ENCODE peak calls at places on chromosomes 11 and 22, in four cellular contexts. S is WTC11, B is SK-N-SH, E is K562. J is an unnamed sample.

GRCh38 chr11:115391598-115391997 is 112.6 kb downstream of the CADM1 start:
- DNase-seq in S (no peak), B (peak; percentile 29), E (no peak), J (no peak)

GRCh38 chr11:93085097-93085496 is 112.7 kb downstream of the SLC36A4 start:
- DNase-seq in S (no peak), B (no peak), E (no peak), J (no peak)

GRCh38 chr22:37526376-37526775 is 7.2 kb upstream of the CARD10 start:
- DNase-seq in S (no peak), B (no peak), E (no peak), J (no peak)

GRCh38 chr11:78194490-78194889 is 5.8 kb downstream of the USP35 start:
- DNase-seq in S (no peak), B (no peak), E (no peak), J (no peak)

GRCh38 chr11:8102296-8102915 is 21.4 kb downstream of the TUB start:
- DNase-seq in S (no peak), B (no peak), E (no peak), J (no peak)

GRCh38 chr11:76622481-76623094 is 48.0 kb downstream of the LRRC32 start:
- DNase-seq in S (no peak), B (no peak), E (no peak), J (no peak)

GRCh38 chr11:2511421-2512369 is 66.9 kb downstream of the KCNQ1 start:
- DNase-seq in S (peak; percentile 7), B (peak; percentile 34), E (peak; percentile 3), J (no peak)

GRCh38 chr11:10181811-10182210 is 112.2 kb downstream of the SBF2 start:
- DNase-seq in S (no peak), B (peak; percentile 21), E (no peak), J (no peak)

GRCh38 chr22:39224550-39224949 is 20.2 kb downstream of the PDGFB start:
- DNase-seq in S (no peak), B (no peak), E (no peak), J (no peak)

GRCh38 chr22:50401907-50402306 is 58.8 kb downstream of the PPP6R2 start:
- DNase-seq in S (no peak), B (no peak), E (no peak), J (no peak)

GRCh38 chr11:111206472-111206871 is 39.1 kb upstream of the POU2AF2 start:
- DNase-seq in S (no peak), B (no peak), E (no peak), J (no peak)

GRCh38 chr11:124481365-124482323 is 36.1 kb upstream of the OR8B8 start:
- DNase-seq in S (no peak), B (peak; percentile 4), E (peak; percentile 77), J (peak; percentile 55)

GRCh38 chr22:18091916-18092526 is 14.2 kb downstream of the PEX26 start:
- DNase-seq in S (no peak), B (no peak), E (no peak), J (no peak)

GRCh38 chr22:49039625-49040024 is 788.0 kb downstream of the BRD1 start:
- DNase-seq in S (no peak), B (no peak), E (no peak), J (no peak)

GRCh38 chr22:31486951-31487350 is 2.7 kb downstream of the EIF4ENIF1 start:
- DNase-seq in S (no peak), B (no peak), E (no peak), J (no peak)

GRCh38 chr22:17707526-17707925 is 66.7 kb downstream of the BID start:
- DNase-seq in S (no peak), B (no peak), E (no peak), J (no peak)

GRCh38 chr11:10897150-10897549 is 39.3 kb upstream of the ZBED5 start:
- DNase-seq in S (no peak), B (no peak), E (no peak), J (no peak)

GRCh38 chr11:78851883-78852586 is 277.4 kb upstream of the NARS2 start:
- DNase-seq in S (no peak), B (peak; percentile 72), E (no peak), J (no peak)

GRCh38 chr22:39958916-39959639 is 1.1 kb upstream of the TMA7B start:
- DNase-seq in S (no peak), B (no peak), E (peak; percentile 37), J (no peak)

GRCh38 chr11:72190581-72191205 is 1.2 kb upstream of the FOLR1 start:
- DNase-seq in S (no peak), B (no peak), E (no peak), J (no peak)

GRCh38 chr11:35579557-35580396 is 38.5 kb upstream of the FJX1 start:
- DNase-seq in S (no peak), B (no peak), E (peak; percentile 41), J (no peak)

GRCh38 chr22:22789922-22790845 is 97.4 kb upstream of the IGLL5 start:
- DNase-seq in S (no peak), B (no peak), E (no peak), J (peak; percentile 19)

GRCh38 chr11:134764367-134764766 is 352.3 kb upstream of the B3GAT1 start:
- DNase-seq in S (no peak), B (no peak), E (no peak), J (no peak)

GRCh38 chr11:21475276-21475675 is 717.6 kb upstream of the ANO5 start:
- DNase-seq in S (no peak), B (no peak), E (no peak), J (no peak)

GRCh38 chr22:33898121-33898520 is 22.2 kb downstream of the LARGE1 start:
- DNase-seq in S (no peak), B (no peak), E (no peak), J (no peak)

GRCh38 chr11:110966131-110966530 is 253.9 kb upstream of the ARHGAP20 start:
- DNase-seq in S (no peak), B (no peak), E (no peak), J (no peak)

GRCh38 chr22:19892925-19893324 is 38.3 kb upstream of the GNB1L start:
- DNase-seq in S (no peak), B (no peak), E (no peak), J (no peak)

GRCh38 chr11:88206746-88207145 is 31.5 kb upstream of the RAB38 start:
- DNase-seq in S (no peak), B (no peak), E (no peak), J (no peak)

DNA sequence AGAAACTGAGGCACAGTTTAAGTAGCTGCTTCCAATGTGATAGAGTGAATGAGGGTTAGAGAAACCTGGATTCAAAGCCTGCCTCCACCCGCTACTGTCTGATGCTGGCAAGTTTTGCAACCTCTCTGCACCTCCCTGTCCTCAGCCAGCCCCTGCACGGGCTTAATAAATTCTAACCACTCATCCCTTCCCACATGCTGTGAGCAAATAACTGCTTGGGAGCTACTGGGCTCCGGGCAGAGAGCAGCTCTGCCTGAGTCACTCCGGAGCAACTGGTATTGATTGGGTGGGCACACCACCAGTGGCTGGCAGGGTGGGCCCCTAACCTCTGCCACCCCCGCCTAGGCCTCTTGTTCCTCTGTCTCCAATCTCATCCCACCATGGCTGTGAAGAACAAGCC is 104.3 kb upstream of the SYT13 start:
- DNase-seq in S (no peak), B (no peak), E (no peak), J (no peak)
- TF ChIP-seq TEAD4 in S (no peak), B (no peak), E (no peak), J (no peak)

GRCh38 chr11:128093689-128094088 is 493.7 kb downstream of the ETS1 start:
- DNase-seq in S (no peak), B (no peak), E (no peak), J (no peak)

GRCh38 chr11:128098840-128099239 is 488.5 kb downstream of the ETS1 start:
- DNase-seq in S (no peak), B (no peak), E (no peak), J (no peak)

GRCh38 chr11:128089962-128090361 is 497.4 kb downstream of the ETS1 start:
- DNase-seq in S (no peak), B (no peak), E (no peak), J (no peak)

DNA sequence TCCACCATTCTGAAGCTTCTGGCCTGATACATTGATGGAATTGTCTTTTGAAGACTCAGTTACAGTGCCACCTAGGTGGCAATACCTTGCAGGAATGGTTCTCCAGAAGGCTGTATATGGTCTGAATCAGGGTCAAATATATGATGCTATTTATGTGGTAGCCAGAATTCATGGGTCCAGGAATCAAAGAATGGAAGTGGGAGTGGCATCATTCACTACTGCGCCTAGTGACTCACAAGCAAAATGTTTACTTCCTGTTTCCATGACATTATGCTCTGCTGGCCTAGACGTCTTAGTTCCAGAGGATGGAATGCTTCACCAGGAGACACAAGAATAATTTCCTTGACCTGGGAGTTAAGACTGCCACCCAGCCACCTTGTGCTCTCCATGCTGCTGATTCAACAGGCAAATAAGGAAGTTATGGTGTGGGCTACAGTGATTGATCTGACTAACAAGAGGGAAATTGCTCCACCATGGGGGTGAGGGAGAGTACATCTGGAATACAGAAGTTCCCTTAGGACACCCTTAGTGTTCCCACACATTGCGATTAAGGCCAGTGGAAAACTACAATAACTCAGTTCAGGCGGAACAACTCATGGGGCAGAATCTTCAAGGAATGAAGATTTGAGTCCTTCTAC is 491.8 kb downstream of the ETS1 start:
- DNase-seq in S (no peak), B (no peak), E (no peak), J (no peak)
- TF ChIP-seq TEAD4 in S (no peak), B (no peak), E (no peak), J (no peak)

GRCh38 chr22:24459911-24460310 is 32.5 kb downstream of the ADORA2A start:
- DNase-seq in S (no peak), B (no peak), E (no peak), J (no peak)

GRCh38 chr22:24455039-24455438 is 27.6 kb downstream of the ADORA2A start:
- DNase-seq in S (no peak), B (no peak), E (no peak), J (no peak)

GRCh38 chr22:24453853-24454252 is 26.5 kb downstream of the ADORA2A start:
- DNase-seq in S (no peak), B (no peak), E (no peak), J (no peak)

GRCh38 chr22:24457894-24458293 is 30.5 kb downstream of the ADORA2A start:
- DNase-seq in S (no peak), B (no peak), E (no peak), J (no peak)

DNA sequence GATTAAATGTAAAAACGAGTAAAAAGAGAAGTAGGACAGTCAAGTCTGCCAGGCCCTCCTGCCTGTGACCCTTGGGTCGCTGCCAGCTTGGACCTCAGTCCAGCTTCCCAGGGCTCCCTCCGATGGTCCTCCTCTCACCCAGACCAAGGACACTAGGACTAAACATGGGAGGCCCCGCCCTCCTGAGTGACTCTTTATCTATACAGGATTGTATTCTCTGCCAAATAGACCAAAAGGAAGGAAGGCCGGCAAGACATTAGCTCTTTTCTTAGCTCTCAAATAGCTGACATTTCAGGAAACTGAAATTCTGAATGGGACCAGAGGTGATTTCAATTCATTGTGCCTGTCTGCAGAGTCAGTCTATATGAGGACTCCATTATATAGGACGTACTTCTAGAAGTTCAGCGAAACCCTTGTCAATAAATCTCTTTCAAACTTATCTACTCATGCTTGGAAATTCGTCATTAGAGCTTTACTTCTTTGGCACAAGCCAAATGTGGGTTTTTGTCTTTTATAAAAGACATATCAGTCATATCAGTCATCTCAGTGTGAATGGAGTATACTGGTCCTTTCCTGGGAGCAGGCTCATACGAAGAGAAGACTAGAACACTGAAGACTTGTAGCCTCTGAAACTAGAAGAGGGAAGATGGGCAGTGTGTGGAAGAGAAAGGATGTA is 28.5 kb downstream of the ADORA2A start:
- DNase-seq in S (no peak), B (no peak), E (peak; percentile 43), J (no peak)
- TF ChIP-seq TEAD4 in S (no peak), B (no peak), E (no peak), J (no peak)

DNA sequence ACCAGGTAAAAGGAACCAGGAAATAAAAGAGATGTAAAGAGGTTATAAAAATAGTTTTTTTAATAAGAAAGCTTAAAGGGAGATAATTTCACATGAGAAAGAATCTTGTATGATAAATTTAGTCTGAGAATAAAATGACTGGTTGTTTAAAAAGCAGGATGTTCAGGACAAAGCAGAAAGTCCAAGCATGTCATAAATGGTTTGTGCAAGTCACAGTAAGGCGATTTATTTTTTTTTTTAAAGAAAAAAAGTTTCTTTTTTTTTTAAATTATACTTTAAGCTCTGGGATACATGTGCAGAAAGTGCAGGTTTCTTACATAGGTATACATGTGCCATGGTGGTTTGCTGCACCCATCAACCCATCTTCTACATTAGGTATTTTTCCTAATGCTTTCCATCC is 30.8 kb downstream of the GLYATL2 start:
- DNase-seq in S (no peak), B (no peak), E (no peak), J (no peak)
- TF ChIP-seq TEAD4 in S (no peak), B (no peak), E (no peak), J (no peak)

J was measured in H1.